ENCODE peak calls at places on chromosome 15, in four cellular contexts. Q is caudate nucleus, T is cardiac muscle cell, A is sigmoid colon. E is an unnamed sample.

GRCh38 chr15:59457103-59457502 is 19.1 kb downstream of the FAM81A start:
- DNase-seq in T (no peak), A (no peak), Q (no peak), E (peak)

GRCh38 chr15:70559223-70559823 is 204.0 kb downstream of the UACA start:
- DNase-seq in A (no peak), T (peak), Q (no peak), E (no peak)

GRCh38 chr15:100763764-100764750 is 115.6 kb upstream of the ALDH1A3 start:
- DNase-seq in A (no peak), Q (no peak), T (no peak), E (no peak)

GRCh38 chr15:72907733-72908132 is 124.2 kb upstream of the ADPGK start:
- DNase-seq in A (no peak), T (peak), Q (no peak), E (no peak)

GRCh38 chr15:20295238-20295811 is 246.3 kb downstream of the GOLGA6L6 start:
- DNase-seq in T (no peak), Q (no peak), A (no peak), E (no peak)

GRCh38 chr15:79376383-79376782 is 55.8 kb upstream of the MINAR1 start:
- DNase-seq in Q (no peak), A (no peak), T (no peak), E (no peak)

GRCh38 chr15:69792823-69793222 is 304.9 kb downstream of the TLE3 start:
- DNase-seq in T (no peak), Q (no peak), A (no peak), E (no peak)

GRCh38 chr15:42155546-42156265 is 730 bp downstream of the PLA2G4F start:
- DNase-seq in T (no peak), Q (no peak), A (no peak), E (peak)

GRCh38 chr15:73983211-73983727 is 8.8 kb downstream of the STOML1 start:
- DNase-seq in T (no peak), A (peak), Q (no peak), E (peak)

GRCh38 chr15:43094416-43095039 is 11.3 kb downstream of the UBR1 start:
- DNase-seq in T (no peak), Q (no peak), A (no peak), E (no peak)

GRCh38 chr15:25810154-25810553 is 53.0 kb downstream of the ATP10A start:
- DNase-seq in Q (no peak), T (no peak), A (no peak), E (no peak)
- H3K27ac ChIP-seq in Q (no peak), T (no peak), A (no peak), E (no peak)

GRCh38 chr15:85496146-85496545 is 115.7 kb downstream of the AKAP13 start:
- DNase-seq in Q (no peak), T (no peak), A (no peak), E (no peak)
- H3K27ac ChIP-seq in Q (no peak), T (no peak), A (no peak), E (no peak)

GRCh38 chr15:75721923-75722870 is 9.5 kb upstream of the CSPG4 start:
- DNase-seq in A (peak), T (no peak), Q (no peak), E (no peak)

GRCh38 chr15:75723847-75724660 is 11.4 kb upstream of the CSPG4 start:
- DNase-seq in Q (no peak), A (peak), T (peak), E (peak)

GRCh38 chr15:75721462-75721922 is 8.8 kb upstream of the CSPG4 start:
- DNase-seq in Q (no peak), T (no peak), A (peak), E (no peak)

GRCh38 chr15:75725021-75725718 is 12.5 kb upstream of the CSPG4 start:
- DNase-seq in T (no peak), Q (no peak), A (peak), E (no peak)

GRCh38 chr15:75723171-75723846 is 10.7 kb upstream of the CSPG4 start:
- DNase-seq in A (peak), T (no peak), Q (no peak), E (peak)
- H3K27ac ChIP-seq in A (peak), T (no peak), Q (no peak), E (peak)

DNA sequence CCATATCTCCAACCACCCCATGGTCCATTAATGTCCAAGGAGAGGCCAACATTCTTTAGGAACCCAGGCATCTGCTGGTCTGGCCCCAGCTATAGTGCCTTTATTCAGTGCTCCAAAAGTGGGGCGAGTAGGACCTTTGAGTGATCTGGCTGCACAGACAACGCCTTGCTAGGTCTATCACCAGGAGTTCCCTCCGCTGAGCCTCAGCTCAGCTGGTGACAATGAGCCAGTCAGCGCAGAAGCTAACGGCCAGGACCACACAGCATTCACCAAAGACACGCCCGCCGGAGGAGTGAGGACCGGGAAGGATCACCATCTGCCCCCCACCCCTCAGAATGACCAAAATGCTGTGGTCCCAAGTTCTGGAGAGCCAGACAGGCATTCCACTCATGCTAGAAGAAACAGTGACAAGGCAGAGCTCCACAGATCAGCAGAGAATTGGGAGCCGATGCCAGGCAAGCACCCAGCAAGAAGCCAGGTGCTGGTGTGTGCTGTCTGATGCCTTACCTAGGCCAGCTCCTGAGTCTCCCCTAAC is 19.0 kb downstream of the TBC1D2B start:
- DNase-seq in T (no peak), A (no peak), Q (no peak), E (no peak)
- H3K27ac ChIP-seq in T (no peak), A (peak), Q (peak), E (no peak)

DNA sequence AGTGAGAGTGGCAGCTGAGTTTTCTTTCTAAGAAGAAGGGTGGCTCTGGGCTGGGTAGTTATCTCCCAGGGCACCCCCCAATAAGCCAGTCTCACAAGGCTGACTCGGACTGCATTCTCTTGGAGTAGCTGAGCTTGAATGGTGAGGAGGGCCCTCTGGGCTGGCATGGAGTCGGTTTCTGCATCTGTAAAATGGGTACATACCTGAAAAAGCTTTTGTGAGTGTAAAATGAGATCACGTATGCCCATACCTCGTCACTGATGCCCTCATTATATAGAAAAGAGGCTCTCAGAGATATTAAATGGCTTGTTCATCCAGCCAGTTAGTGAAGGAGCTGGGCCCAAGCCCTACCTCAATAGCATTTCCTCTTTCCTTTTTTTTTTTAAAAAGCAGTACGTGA is 41.2 kb downstream of the SMAD6 start:
- DNase-seq in A (no peak), T (no peak), Q (no peak), E (no peak)
- H3K27ac ChIP-seq in A (no peak), T (no peak), Q (no peak), E (no peak)

GRCh38 chr15:39174332-39174731 is 406.5 kb upstream of the THBS1 start:
- DNase-seq in T (no peak), Q (no peak), A (no peak), E (no peak)

GRCh38 chr15:39167114-39168058 is 413.5 kb upstream of the THBS1 start:
- DNase-seq in T (no peak), Q (no peak), A (no peak), E (no peak)

GRCh38 chr15:39173426-39173825 is 407.5 kb upstream of the THBS1 start:
- DNase-seq in A (no peak), T (no peak), Q (no peak), E (no peak)

GRCh38 chr15:39172380-39173281 is 408.2 kb upstream of the THBS1 start:
- DNase-seq in T (peak), A (peak), Q (no peak), E (peak)

DNA sequence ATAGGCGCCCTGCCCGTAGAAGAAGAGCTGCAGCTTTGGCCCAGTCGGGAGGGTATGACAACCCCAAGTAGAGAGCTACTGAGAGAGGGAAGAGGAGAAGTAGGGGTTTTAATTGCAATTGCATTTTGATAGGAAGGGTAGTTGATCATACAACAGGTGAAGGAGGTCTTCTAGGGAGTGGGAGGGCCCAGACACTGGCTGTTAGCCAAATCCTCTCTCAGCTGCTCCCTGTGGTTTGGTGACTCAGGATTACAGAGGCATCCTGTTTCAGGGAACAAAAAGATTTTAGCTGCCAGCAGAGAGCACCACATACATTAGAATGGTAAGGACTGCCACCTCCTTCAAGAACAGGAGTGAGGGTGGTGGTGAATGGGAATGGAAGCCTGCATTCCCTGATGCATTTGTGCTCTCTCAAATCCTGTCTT is 408.9 kb upstream of the THBS1 start:
- DNase-seq in A (peak), T (peak), Q (no peak), E (peak)
- H3K27ac ChIP-seq in A (peak), T (peak), Q (no peak), E (peak)

DNA sequence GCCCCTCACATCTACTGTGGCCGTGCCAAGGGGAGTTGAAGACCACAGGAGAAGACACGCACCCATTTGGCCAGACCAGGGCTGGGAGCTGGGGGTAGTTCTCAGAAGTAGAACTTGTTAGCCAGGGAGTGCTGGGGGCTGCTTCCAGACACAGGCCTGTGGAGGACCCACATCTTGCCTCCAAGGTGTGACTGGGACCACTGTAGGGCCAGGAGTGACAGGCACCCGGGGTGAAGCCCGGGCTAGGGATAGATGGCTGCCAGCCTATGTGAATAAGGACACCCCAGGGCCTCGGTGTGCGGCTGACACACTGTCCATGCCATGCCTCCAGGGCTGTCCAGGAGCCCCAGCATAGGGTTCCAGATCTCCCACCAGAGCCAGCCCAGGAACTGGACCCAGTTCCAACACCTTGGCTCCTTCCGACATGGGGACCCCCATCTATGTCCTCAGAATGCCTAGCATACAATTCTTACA is 1.8 kb downstream of the ANPEP start:
- DNase-seq in T (no peak), Q (no peak), A (no peak), E (no peak)
- H3K27ac ChIP-seq in T (no peak), Q (no peak), A (no peak), E (no peak)

GRCh38 chr15:65184305-65184943 is 718 bp downstream of the CLPX start:
- DNase-seq in A (peak), Q (peak), T (peak), E (peak)
- H3K27ac ChIP-seq in A (peak), Q (peak), T (peak), E (peak)